ENCODE peak calls at places on chromosomes 12 and 14, in eight cellular contexts. S is pancreas, F is astrocyte, Z is IMR-90, E is left ventricle myocardium inferior, Y is OCI-LY7, G is esophagus squamous epithelium, W is uterus. A is an unnamed sample. For H3K4me1, the result is how much of the 10 kb centered on the place peaks cover.

GRCh38 chr14:22657861-22658260 is 13.7 kb upstream of the OR6J1 start:
- DNase-seq in S (no peak), W (no peak), F (peak), Y (peak), E (no peak), G (no peak), Z (peak), A (no peak)

GRCh38 chr12:43733687-43734086 is 24.9 kb downstream of the PUS7L start:
- DNase-seq in W (no peak), S (no peak), G (no peak), E (no peak), Z (no peak), F (no peak), Y (no peak), A (no peak)

GRCh38 chr12:41706376-41706775 is 438.3 kb downstream of the GXYLT1 start:
- DNase-seq in Z (no peak), E (no peak), S (no peak), G (no peak), F (no peak), Y (no peak), W (no peak), A (no peak)

GRCh38 chr14:74240794-74241610 is 1.8 kb downstream of the VSX2 start:
- DNase-seq in Z (no peak), Y (no peak), F (no peak), W (no peak), S (no peak), G (no peak), E (no peak), A (no peak)

GRCh38 chr12:94277426-94278000 is 129.1 kb downstream of the PLXNC1 start:
- DNase-seq in W (no peak), Y (no peak), S (no peak), Z (peak), G (no peak), F (peak), E (no peak), A (no peak)

GRCh38 chr14:104155513-104155912 is 17.1 kb downstream of the KIF26A start:
- DNase-seq in Y (no peak), E (peak), W (peak), Z (no peak), G (no peak), F (no peak), S (no peak), A (no peak)

GRCh38 chr12:75444444-75445136 is 36.0 kb upstream of the GLIPR1 start:
- DNase-seq in E (no peak), F (peak), W (no peak), Y (no peak), Z (peak), S (no peak), G (no peak), A (no peak)

GRCh38 chr12:67468549-67469245 is 179.8 kb upstream of the DYRK2 start:
- DNase-seq in Y (no peak), W (no peak), Z (no peak), E (no peak), S (no peak), G (no peak), F (no peak), A (no peak)

GRCh38 chr14:105139212-105139825 is 29.3 kb downstream of the JAG2 start:
- DNase-seq in S (no peak), Y (no peak), G (no peak), W (no peak), E (no peak), F (no peak), Z (no peak), A (no peak)

GRCh38 chr14:57390806-57391562 is 598 bp downstream of the NAA30 start:
- DNase-seq in G (peak), F (peak), S (peak), Z (peak), E (peak), W (peak), Y (peak), A (peak)

GRCh38 chr14:25803419-25804018 is 753.6 kb upstream of the STXBP6 start:
- DNase-seq in S (no peak), W (no peak), Z (no peak), E (no peak), G (no peak), F (no peak), Y (no peak), A (no peak)

GRCh38 chr12:45273717-45274271 is 57.9 kb downstream of the ANO6 start:
- DNase-seq in F (peak), E (no peak), Y (no peak), W (no peak), G (no peak), S (no peak), Z (peak), A (no peak)

GRCh38 chr12:17108877-17109520 is 503.0 kb upstream of the LMO3 start:
- DNase-seq in G (no peak), W (no peak), Z (no peak), F (peak), E (no peak), S (no peak), Y (peak), A (no peak)

GRCh38 chr14:35331605-35332516 is 39.7 kb downstream of the PSMA6 start:
- DNase-seq in Y (no peak), W (no peak), Z (peak), G (no peak), E (no peak), S (peak), F (peak), A (peak)

GRCh38 chr12:18345021-18345735 is 83.9 kb downstream of the PIK3C2G start:
- DNase-seq in W (no peak), Z (no peak), E (no peak), G (no peak), F (peak), S (no peak), Y (no peak), A (no peak)

GRCh38 chr14:105343194-105343593 is 28.6 kb downstream of the PACS2 start:
- DNase-seq in Y (no peak), E (no peak), S (no peak), W (no peak), G (no peak), F (no peak), Z (peak), A (no peak)

GRCh38 chr12:70044170-70044569 is 199.1 kb upstream of the CNOT2 start:
- DNase-seq in G (no peak), Y (no peak), S (no peak), Z (no peak), W (no peak), E (no peak), F (peak), A (no peak)

GRCh38 chr12:50110762-50111416 is 1.1 kb upstream of the COX14 start:
- DNase-seq in Z (peak), F (no peak), S (peak), W (peak), Y (peak), G (no peak), E (peak), A (peak)

GRCh38 chr12:72075401-72075800 is 136.8 kb downstream of the TPH2 start:
- DNase-seq in E (no peak), F (no peak), Z (no peak), Y (no peak), G (no peak), W (no peak), S (no peak), A (no peak)

DNA sequence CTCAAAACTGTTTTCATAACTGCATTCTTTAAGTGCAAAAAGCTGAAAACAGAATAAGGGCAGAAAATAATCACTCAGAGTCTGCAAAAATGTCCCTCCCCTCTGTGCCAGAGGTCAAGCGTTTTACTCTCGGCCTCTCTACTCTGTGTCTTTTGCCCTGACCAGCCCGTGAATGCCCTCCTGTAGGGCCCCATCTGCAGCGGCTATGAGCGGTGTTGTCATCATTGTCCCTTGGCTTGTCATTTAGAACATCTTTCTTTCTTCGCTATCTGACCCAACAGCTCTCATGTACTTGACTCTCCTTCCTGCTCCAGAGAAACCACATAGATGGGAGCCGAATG is 21.7 kb downstream of the ELK3 start:
- DNase-seq in F (no peak), W (no peak), Z (no peak), S (no peak), G (no peak), Y (no peak), E (no peak), A (no peak)
- H3K4me1 ChIP-seq in F (under half), W (under half), Z (under half), S (under half), G (half or more), Y (under half), E (half or more), A (under half)

GRCh38 chr14:89992273-89992672 is 36.5 kb downstream of the TDP1 start:
- DNase-seq in Y (no peak), Z (no peak), S (no peak), W (no peak), G (no peak), F (no peak), E (no peak), A (no peak)

GRCh38 chr14:89990218-89990617 is 34.5 kb downstream of the TDP1 start:
- DNase-seq in W (no peak), Y (no peak), G (no peak), Z (no peak), S (no peak), E (no peak), F (no peak), A (no peak)

GRCh38 chr14:89986475-89986874 is 30.7 kb downstream of the TDP1 start:
- DNase-seq in Z (no peak), Y (no peak), W (no peak), G (no peak), E (no peak), F (no peak), S (no peak), A (no peak)

GRCh38 chr14:89990623-89991275 is 35.0 kb downstream of the TDP1 start:
- DNase-seq in W (no peak), S (no peak), G (no peak), E (no peak), Z (no peak), F (no peak), Y (no peak), A (no peak)

DNA sequence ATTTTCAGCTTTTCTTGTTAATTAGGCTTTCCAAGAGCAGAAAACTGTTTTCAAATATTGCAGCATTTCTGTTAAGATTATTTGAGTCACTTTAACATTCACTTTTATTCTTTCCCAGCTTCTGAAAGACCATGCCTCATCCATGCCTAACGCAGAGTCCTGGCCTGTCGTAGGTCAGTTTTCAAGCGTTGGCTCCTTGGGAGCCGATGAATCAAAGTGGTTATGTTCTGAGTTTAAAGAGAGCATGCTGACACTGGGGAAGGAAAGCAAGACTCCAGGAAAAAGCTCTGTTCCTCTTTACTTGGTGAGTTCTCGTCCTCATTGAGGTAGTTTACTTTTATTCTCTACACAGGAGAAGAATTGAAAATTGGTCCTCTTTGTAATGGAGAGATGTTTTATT is 33.1 kb downstream of the TDP1 start:
- DNase-seq in Y (no peak), E (no peak), Z (no peak), G (no peak), W (no peak), S (no peak), F (no peak), A (no peak)
- H3K4me3 ChIP-seq in Y (no peak), E (no peak), Z (no peak), G (no peak), W (no peak), S (no peak), F (no peak), A (no peak)

GRCh38 chr12:116710367-116710766 is 27.5 kb downstream of the SPRING1 start:
- DNase-seq in F (no peak), Y (peak), E (no peak), Z (no peak), W (no peak), S (no peak), G (no peak), A (no peak)

GRCh38 chr12:116714175-116714574 is 23.7 kb downstream of the SPRING1 start:
- DNase-seq in S (no peak), Z (no peak), W (no peak), F (no peak), G (no peak), E (no peak), Y (no peak), A (no peak)

GRCh38 chr12:116717466-116718457 is 20.1 kb downstream of the SPRING1 start:
- DNase-seq in W (peak), S (no peak), E (peak), G (no peak), F (peak), Z (peak), Y (no peak), A (no peak)

GRCh38 chr12:116712458-116713303 is 25.2 kb downstream of the SPRING1 start:
- DNase-seq in Z (no peak), W (no peak), E (no peak), S (no peak), F (no peak), Y (no peak), G (no peak), A (no peak)

DNA sequence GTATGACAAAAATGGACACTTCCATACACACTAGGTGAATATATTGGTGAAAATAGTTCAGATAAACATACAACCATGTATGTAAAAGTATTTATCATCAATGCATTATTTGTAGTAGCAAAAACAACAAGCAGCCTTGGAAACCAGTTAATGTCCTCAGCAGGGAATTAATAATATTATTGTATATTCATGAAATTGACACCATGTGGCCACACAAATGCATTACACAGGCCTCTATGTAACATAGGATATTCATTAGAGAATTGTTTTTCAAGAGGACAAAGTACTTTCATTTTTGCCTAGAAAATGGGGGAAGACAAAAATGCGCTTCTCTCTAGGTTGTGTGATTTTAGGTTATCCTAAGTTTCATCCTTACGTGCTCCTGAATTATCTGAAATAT is 24.3 kb downstream of the SPRING1 start:
- DNase-seq in S (no peak), Y (no peak), Z (no peak), F (no peak), E (no peak), W (no peak), G (no peak), A (no peak)
- TF ChIP-seq CTCF in S (no peak), Y (peak), Z (peak), F (no peak), E (no peak), W (no peak), G (no peak), A (no peak)

GRCh38 chr14:100988011-100988410 is 84.5 kb upstream of the RTL1 start:
- DNase-seq in F (no peak), E (no peak), G (no peak), S (no peak), Z (peak), W (no peak), Y (no peak), A (no peak)

GRCh38 chr14:100988411-100988900 is 84.9 kb upstream of the RTL1 start:
- DNase-seq in Y (no peak), Z (peak), E (no peak), F (peak), S (no peak), W (no peak), G (no peak), A (no peak)

GRCh38 chr14:100989924-100990323 is 86.4 kb upstream of the RTL1 start:
- DNase-seq in W (no peak), Y (no peak), Z (peak), G (no peak), E (no peak), F (peak), S (no peak), A (no peak)

GRCh38 chr14:100994082-100994481 is 90.6 kb upstream of the RTL1 start:
- DNase-seq in W (no peak), E (no peak), S (no peak), G (no peak), Y (no peak), F (peak), Z (peak), A (no peak)

DNA sequence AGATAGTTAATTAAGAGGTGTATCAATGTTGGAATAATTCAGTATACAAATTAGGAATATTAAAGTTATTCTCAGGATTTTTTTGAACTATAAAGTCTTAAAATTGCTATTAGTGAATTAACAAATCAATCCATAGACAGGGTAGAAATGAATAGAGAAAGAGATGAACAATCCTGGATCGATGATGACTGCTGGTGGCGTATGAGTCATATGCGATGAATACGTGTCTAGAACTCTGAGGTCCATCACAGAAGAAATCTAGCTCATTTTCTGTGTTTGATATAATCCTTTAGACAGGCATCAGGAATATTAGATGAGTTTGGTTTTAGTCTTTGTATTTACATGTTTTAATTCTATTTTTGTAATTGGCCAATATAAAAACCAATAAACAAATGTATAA is 85.4 kb upstream of the RTL1 start:
- DNase-seq in F (no peak), W (no peak), Z (no peak), S (no peak), E (no peak), Y (no peak), G (no peak), A (no peak)
- H3K4me1 ChIP-seq in F (under half), W (under half), Z (under half), S (under half), E (under half), Y (under half), G (under half), A (under half)

GRCh38 chr12:3921142-3921520 is 47.9 kb upstream of the PARP11 start:
- DNase-seq in W (no peak), F (no peak), Y (no peak), S (no peak), Z (no peak), G (no peak), E (no peak), A (no peak)

GRCh38 chr12:3921526-3921925 is 48.3 kb upstream of the PARP11 start:
- DNase-seq in Y (no peak), F (no peak), W (no peak), G (no peak), E (no peak), Z (no peak), S (no peak), A (no peak)

GRCh38 chr12:3922033-3922432 is 48.8 kb upstream of the PARP11 start:
- DNase-seq in Y (no peak), F (no peak), Z (no peak), G (no peak), E (no peak), W (no peak), S (no peak), A (no peak)

GRCh38 chr12:3925621-3926020 is 52.4 kb upstream of the PARP11 start:
- DNase-seq in E (no peak), G (no peak), Z (no peak), F (no peak), W (no peak), S (no peak), Y (no peak), A (no peak)

GRCh38 chr12:3924761-3925160 is 51.6 kb upstream of the PARP11 start:
- DNase-seq in Z (no peak), G (no peak), F (no peak), Y (no peak), S (no peak), W (no peak), E (no peak), A (no peak)
- H3K4me3 ChIP-seq in Z (no peak), G (no peak), F (no peak), Y (no peak), S (no peak), W (no peak), E (no peak), A (no peak)

GRCh38 chr12:19841451-19841850 is 402.2 kb downstream of the AEBP2 start:
- DNase-seq in E (no peak), Y (no peak), F (no peak), W (no peak), Z (no peak), G (no peak), S (no peak), A (no peak)
- TF ChIP-seq CTCF in E (no peak), Y (no peak), F (no peak), W (no peak), Z (no peak), G (no peak), S (no peak), A (no peak)

DNA sequence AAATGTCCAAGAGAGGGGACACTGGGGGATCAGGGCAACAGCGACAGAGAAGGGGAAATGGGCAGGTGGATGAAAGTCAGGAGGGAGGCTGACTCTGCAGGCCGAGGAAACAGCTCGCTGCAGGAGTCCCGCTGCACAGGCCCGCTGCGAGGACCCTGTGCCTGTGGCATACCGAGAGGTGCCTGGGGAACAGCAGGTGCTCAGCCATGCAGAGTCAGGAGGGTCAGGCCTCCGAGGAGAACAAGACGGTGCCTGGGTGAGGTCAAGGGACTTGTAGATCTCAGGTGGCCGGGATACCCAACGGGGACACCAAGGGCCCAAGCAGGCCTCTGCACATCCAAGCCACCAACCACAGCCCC is 67.6 kb downstream of the NCOR2 start:
- DNase-seq in G (no peak), W (no peak), Z (no peak), F (no peak), S (no peak), E (no peak), Y (no peak), A (no peak)
- H3K4me1 ChIP-seq in G (under half), W (under half), Z (under half), F (half or more), S (under half), E (half or more), Y (under half), A (under half)

DNA sequence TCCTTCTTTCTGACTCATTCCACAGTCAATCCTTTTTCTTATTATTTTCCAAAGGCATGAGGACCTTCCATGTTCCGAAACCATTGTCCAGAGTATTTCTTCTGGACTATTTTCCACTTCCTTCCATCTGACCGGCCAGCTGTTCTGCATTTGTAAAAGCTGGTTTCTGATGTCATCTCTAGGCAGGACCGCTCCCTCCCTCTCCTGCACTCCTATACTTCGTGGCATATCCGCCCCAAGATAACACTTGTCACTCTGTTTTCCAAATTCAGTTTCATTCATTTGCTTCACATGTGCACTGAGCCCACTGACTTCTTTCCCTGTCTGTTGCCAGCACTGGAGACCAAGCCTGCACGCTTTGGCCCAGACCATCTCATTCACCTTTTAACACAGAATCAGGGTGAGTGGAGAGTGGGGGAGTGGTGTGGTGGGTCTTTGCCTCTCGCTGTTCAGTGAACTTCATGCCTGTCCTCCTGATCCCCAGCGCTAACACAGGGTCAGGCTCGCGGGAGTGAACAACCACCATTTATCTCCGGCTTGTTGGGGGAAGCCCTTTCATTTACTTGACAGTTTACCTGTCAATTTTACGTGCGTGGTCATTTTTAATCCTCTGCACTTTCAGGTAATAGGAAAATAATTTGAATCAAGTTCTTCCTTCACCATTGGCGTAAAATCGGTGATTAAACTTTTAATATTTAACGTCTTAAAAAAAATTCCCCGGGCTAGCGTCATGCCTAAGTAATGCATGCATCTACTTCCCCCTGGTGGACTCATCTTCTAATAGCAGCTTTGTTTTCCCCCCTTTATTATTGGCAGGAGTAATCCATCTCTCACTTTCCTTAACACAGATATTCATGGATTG is 52.5 kb downstream of the C12orf75 start:
- DNase-seq in E (no peak), Y (peak), F (peak), S (no peak), W (peak), Z (peak), G (no peak), A (peak)
- H3K4me3 ChIP-seq in E (peak), Y (no peak), F (peak), S (no peak), W (no peak), Z (no peak), G (peak), A (no peak)

GRCh38 chr12:105083551-105084105 is 630 bp downstream of the ALDH1L2 start:
- DNase-seq in W (peak), Y (no peak), Z (peak), S (peak), G (no peak), F (peak), E (peak), A (peak)
- TF ChIP-seq CTCF in W (no peak), Y (no peak), Z (peak), S (no peak), G (no peak), F (no peak), E (no peak), A (no peak)